ENCODE peak calls at places on chromosomes 5 and 9, in eight cellular contexts. P is RWPE1, J is NCI-H1092 treated with DMSO at 0.1 percent for 48 hours, M is AG08395, U is A549, Y is GM12865, F is neural crest cell, V is aorta. G is an unnamed sample.
A peak's percentile ranks its signal among the peaks of the same experiment; 100 is the strongest.

GRCh38 chr5:2797981-2798380 is 46.5 kb upstream of the IRX2 start:
- DNase-seq in P (peak; percentile 73), J (no peak), M (no peak), U (no peak), Y (no peak), F (no peak), V (no peak), G (no peak)

GRCh38 chr5:14628346-14628745 is 36.2 kb upstream of the OTULIN start:
- DNase-seq in P (peak; percentile 48), J (no peak), M (peak; percentile 60), U (peak; percentile 53), Y (peak; percentile 66), F (peak; percentile 68), V (peak; percentile 79), G (peak; percentile 86)

GRCh38 chr9:16515879-16516289 is 354.6 kb downstream of the BNC2 start:
- DNase-seq in P (no peak), J (no peak), M (peak; percentile 63), U (peak; percentile 26), Y (no peak), F (peak; percentile 14), V (no peak), G (peak; percentile 8)

GRCh38 chr5:35246411-35246810 is 16.1 kb upstream of the PRLR start:
- DNase-seq in P (no peak), J (peak; percentile 12), M (no peak), U (no peak), Y (no peak), F (no peak), V (no peak), G (no peak)

GRCh38 chr9:22683393-22684075 is 236.9 kb downstream of the DMRTA1 start:
- DNase-seq in P (peak; percentile 44), J (peak; percentile 66), M (peak; percentile 40), U (peak; percentile 32), Y (no peak), F (no peak), V (no peak), G (no peak)

GRCh38 chr9:80094176-80094771 is 522.5 kb downstream of the TLE4 start:
- DNase-seq in P (no peak), J (no peak), M (no peak), U (no peak), Y (peak; percentile 22), F (no peak), V (no peak), G (no peak)

GRCh38 chr5:159730285-159730684 is 186.0 kb upstream of the ADRA1B start:
- DNase-seq in P (no peak), J (no peak), M (no peak), U (no peak), Y (no peak), F (no peak), V (no peak), G (no peak)

GRCh38 chr5:141879941-141880738 is 1.9 kb upstream of the PCDH1 start:
- DNase-seq in P (no peak), J (no peak), M (no peak), U (no peak), Y (no peak), F (no peak), V (no peak), G (no peak)

GRCh38 chr9:91119147-91119546 is 242.6 kb downstream of the AUH start:
- DNase-seq in P (peak; percentile 83), J (no peak), M (peak; percentile 47), U (no peak), Y (no peak), F (no peak), V (no peak), G (no peak)

GRCh38 chr5:139133237-139133636 is 64.9 kb downstream of the SIL1 start:
- DNase-seq in P (no peak), J (peak; percentile 85), M (no peak), U (no peak), Y (no peak), F (no peak), V (no peak), G (no peak)

GRCh38 chr5:43312699-43313034 is 545 bp downstream of the HMGCS1 start:
- DNase-seq in P (peak; percentile 34), J (no peak), M (no peak), U (no peak), Y (no peak), F (no peak), V (no peak), G (no peak)

GRCh38 chr9:87567988-87568800 is 70.5 kb downstream of the DAPK1 start:
- DNase-seq in P (no peak), J (no peak), M (no peak), U (no peak), Y (no peak), F (no peak), V (no peak), G (no peak)

GRCh38 chr9:133994359-133995011 is 2.4 kb upstream of the VAV2 start:
- DNase-seq in P (peak; percentile 88), J (peak; percentile 67), M (peak; percentile 82), U (peak; percentile 72), Y (peak; percentile 81), F (peak; percentile 95), V (peak; percentile 94), G (peak; percentile 95)

GRCh38 chr5:113692466-113693204 is 179.1 kb downstream of the YTHDC2 start:
- DNase-seq in P (no peak), J (peak; percentile 55), M (no peak), U (no peak), Y (no peak), F (no peak), V (no peak), G (peak; percentile 32)

GRCh38 chr9:130172161-130172857 is at the start of gene NCS1:
- DNase-seq in P (peak; percentile 97), J (peak; percentile 56), M (peak; percentile 97), U (peak; percentile 53), Y (no peak), F (peak; percentile 60), V (peak; percentile 95), G (peak; percentile 82)

GRCh38 chr5:169089343-169089742 is 211.6 kb downstream of the SLIT3 start:
- DNase-seq in P (peak; percentile 15), J (no peak), M (no peak), U (no peak), Y (no peak), F (no peak), V (no peak), G (no peak)

GRCh38 chr9:136143215-136144001 is 24.7 kb upstream of the TMEM250 start:
- DNase-seq in P (no peak), J (no peak), M (no peak), U (peak; percentile 60), Y (no peak), F (no peak), V (no peak), G (peak; percentile 71)

GRCh38 chr9:77673912-77674791 is 26.0 kb upstream of the GNA14 start:
- DNase-seq in P (no peak), J (no peak), M (no peak), U (peak; percentile 25), Y (no peak), F (no peak), V (no peak), G (no peak)

GRCh38 chr5:144189800-144190429 is 19.2 kb downstream of the KCTD16 start:
- DNase-seq in P (peak; percentile 37), J (no peak), M (no peak), U (peak; percentile 91), Y (peak; percentile 85), F (no peak), V (no peak), G (no peak)

GRCh38 chr5:72205431-72206009 is 98.2 kb downstream of the MAP1B start:
- DNase-seq in P (no peak), J (no peak), M (peak; percentile 28), U (no peak), Y (no peak), F (no peak), V (no peak), G (no peak)

GRCh38 chr9:69104830-69105527 is 69.1 kb upstream of the TJP2 start:
- DNase-seq in P (peak; percentile 90), J (no peak), M (no peak), U (no peak), Y (no peak), F (no peak), V (no peak), G (no peak)

GRCh38 chr9:118991366-118992285 is 377.6 kb downstream of the BRINP1 start:
- DNase-seq in P (no peak), J (no peak), M (no peak), U (no peak), Y (no peak), F (no peak), V (no peak), G (no peak)

GRCh38 chr9:2486988-2487387 is 134.6 kb upstream of the VLDLR start:
- DNase-seq in P (no peak), J (no peak), M (no peak), U (no peak), Y (no peak), F (no peak), V (no peak), G (no peak)

G was measured in nephron progenitor cell.